ENCODE peak calls at places on chromosomes 4 and X, in six cellular contexts. One of them, this sample, is unnamed.

GRCh38 chrX:10677490-10677889 is 57.1 kb upstream of the MID1 start:
- DNase-seq in SK-N-SH: no peak
- DNase-seq in ovary: no peak
- DNase-seq in tibial nerve: no peak
- DNase-seq in sigmoid colon: peak; percentile 77
- DNase-seq in A549: no peak
- DNase-seq in this sample: no peak

GRCh38 chr4:55184600-55185523 is 59.5 kb upstream of the KDR start:
- DNase-seq in SK-N-SH: no peak
- DNase-seq in ovary: peak; percentile 50
- DNase-seq in tibial nerve: no peak
- DNase-seq in sigmoid colon: no peak
- DNase-seq in A549: no peak
- DNase-seq in this sample: peak; percentile 29

GRCh38 chrX:121987835-121988234 is 940.4 kb downstream of the GLUD2 start:
- DNase-seq in SK-N-SH: no peak
- DNase-seq in ovary: no peak
- DNase-seq in tibial nerve: no peak
- DNase-seq in sigmoid colon: no peak
- DNase-seq in A549: no peak
- DNase-seq in this sample: no peak

GRCh38 chr4:184647391-184648101 is 1.7 kb downstream of the CASP3 start:
- DNase-seq in SK-N-SH: no peak
- DNase-seq in ovary: no peak
- DNase-seq in tibial nerve: no peak
- DNase-seq in sigmoid colon: no peak
- DNase-seq in A549: no peak
- DNase-seq in this sample: no peak

GRCh38 chr4:3767569-3768288 is 1.5 kb downstream of the ADRA2C start:
- DNase-seq in SK-N-SH: peak; percentile 72
- DNase-seq in ovary: no peak
- DNase-seq in tibial nerve: no peak
- DNase-seq in sigmoid colon: no peak
- DNase-seq in A549: no peak
- DNase-seq in this sample: no peak

GRCh38 chr4:157045507-157046127 is 30.3 kb upstream of the GLRB start:
- DNase-seq in SK-N-SH: peak; percentile 53
- DNase-seq in ovary: peak; percentile 16
- DNase-seq in tibial nerve: no peak
- DNase-seq in sigmoid colon: peak; percentile 66
- DNase-seq in A549: peak; percentile 22
- DNase-seq in this sample: no peak

GRCh38 chrX:49995021-49995731 is 72.8 kb downstream of the CLCN5 start:
- DNase-seq in SK-N-SH: no peak
- DNase-seq in ovary: no peak
- DNase-seq in tibial nerve: no peak
- DNase-seq in sigmoid colon: no peak
- DNase-seq in A549: peak; percentile 7
- DNase-seq in this sample: no peak

GRCh38 chr4:24321151-24321550 is 263.2 kb downstream of the DHX15 start:
- DNase-seq in SK-N-SH: no peak
- DNase-seq in ovary: no peak
- DNase-seq in tibial nerve: no peak
- DNase-seq in sigmoid colon: no peak
- DNase-seq in A549: no peak
- DNase-seq in this sample: no peak

GRCh38 chrX:88355252-88355651 is 391.8 kb upstream of the CPXCR1 start:
- DNase-seq in SK-N-SH: no peak
- DNase-seq in ovary: no peak
- DNase-seq in tibial nerve: no peak
- DNase-seq in sigmoid colon: no peak
- DNase-seq in A549: no peak
- DNase-seq in this sample: no peak

GRCh38 chr4:141497627-141498026 is 138.8 kb upstream of the IL15 start:
- DNase-seq in SK-N-SH: no peak
- DNase-seq in ovary: no peak
- DNase-seq in tibial nerve: no peak
- DNase-seq in sigmoid colon: no peak
- DNase-seq in A549: no peak
- DNase-seq in this sample: no peak

GRCh38 chrX:11888421-11888820 is 130.4 kb downstream of the MSL3 start:
- DNase-seq in SK-N-SH: no peak
- DNase-seq in ovary: no peak
- DNase-seq in tibial nerve: no peak
- DNase-seq in sigmoid colon: no peak
- DNase-seq in A549: no peak
- DNase-seq in this sample: no peak

GRCh38 chr4:10006236-10006603 is 15.1 kb downstream of the SLC2A9 start:
- DNase-seq in SK-N-SH: no peak
- DNase-seq in ovary: no peak
- DNase-seq in tibial nerve: no peak
- DNase-seq in sigmoid colon: peak; percentile 69
- DNase-seq in A549: peak; percentile 66
- DNase-seq in this sample: peak; percentile 71

GRCh38 chr4:123588631-123589223 is 192.1 kb downstream of the SPRY1 start:
- DNase-seq in SK-N-SH: no peak
- DNase-seq in ovary: no peak
- DNase-seq in tibial nerve: no peak
- DNase-seq in sigmoid colon: no peak
- DNase-seq in A549: peak; percentile 16
- DNase-seq in this sample: no peak

GRCh38 chrX:129772796-129773431 is 6.8 kb upstream of the SASH3 start:
- DNase-seq in SK-N-SH: no peak
- DNase-seq in ovary: no peak
- DNase-seq in tibial nerve: no peak
- DNase-seq in sigmoid colon: peak; percentile 78
- DNase-seq in A549: no peak
- DNase-seq in this sample: peak; percentile 49

GRCh38 chr4:14669418-14669817 is 332.9 kb upstream of the CPEB2 start:
- DNase-seq in SK-N-SH: no peak
- DNase-seq in ovary: no peak
- DNase-seq in tibial nerve: no peak
- DNase-seq in sigmoid colon: no peak
- DNase-seq in A549: no peak
- DNase-seq in this sample: no peak

GRCh38 chr4:83331959-83332358 is 2.7 kb downstream of the HPSE start:
- DNase-seq in SK-N-SH: no peak
- DNase-seq in ovary: no peak
- DNase-seq in tibial nerve: no peak
- DNase-seq in sigmoid colon: no peak
- DNase-seq in A549: no peak
- DNase-seq in this sample: no peak

GRCh38 chr4:41882622-41883347 is 52.4 kb upstream of the TMEM33 start:
- DNase-seq in SK-N-SH: peak; percentile 90
- DNase-seq in ovary: no peak
- DNase-seq in tibial nerve: no peak
- DNase-seq in sigmoid colon: no peak
- DNase-seq in A549: peak; percentile 78
- DNase-seq in this sample: peak; percentile 42

GRCh38 chr4:61507091-61507490 is 307.0 kb downstream of the ADGRL3 start:
- DNase-seq in SK-N-SH: no peak
- DNase-seq in ovary: no peak
- DNase-seq in tibial nerve: no peak
- DNase-seq in sigmoid colon: no peak
- DNase-seq in A549: no peak
- DNase-seq in this sample: no peak

GRCh38 chr4:80500593-80500992 is 165.1 kb downstream of the CFAP299 start:
- DNase-seq in SK-N-SH: no peak
- DNase-seq in ovary: no peak
- DNase-seq in tibial nerve: no peak
- DNase-seq in sigmoid colon: no peak
- DNase-seq in A549: no peak
- DNase-seq in this sample: no peak

GRCh38 chr4:84847978-84848377 is 118.5 kb downstream of the WDFY3 start:
- DNase-seq in SK-N-SH: no peak
- DNase-seq in ovary: no peak
- DNase-seq in tibial nerve: no peak
- DNase-seq in sigmoid colon: no peak
- DNase-seq in A549: no peak
- DNase-seq in this sample: no peak

GRCh38 chr4:84848432-84848831 is 118.1 kb downstream of the WDFY3 start:
- DNase-seq in SK-N-SH: no peak
- DNase-seq in ovary: no peak
- DNase-seq in tibial nerve: no peak
- DNase-seq in sigmoid colon: no peak
- DNase-seq in A549: no peak
- DNase-seq in this sample: no peak

GRCh38 chr4:84849051-84849640 is 117.3 kb downstream of the WDFY3 start:
- DNase-seq in SK-N-SH: no peak
- DNase-seq in ovary: no peak
- DNase-seq in tibial nerve: no peak
- DNase-seq in sigmoid colon: no peak
- DNase-seq in A549: no peak
- DNase-seq in this sample: no peak

GRCh38 chr4:84855774-84856173 is 110.7 kb downstream of the WDFY3 start:
- DNase-seq in SK-N-SH: no peak
- DNase-seq in ovary: no peak
- DNase-seq in tibial nerve: no peak
- DNase-seq in sigmoid colon: no peak
- DNase-seq in A549: no peak
- DNase-seq in this sample: no peak

DNA sequence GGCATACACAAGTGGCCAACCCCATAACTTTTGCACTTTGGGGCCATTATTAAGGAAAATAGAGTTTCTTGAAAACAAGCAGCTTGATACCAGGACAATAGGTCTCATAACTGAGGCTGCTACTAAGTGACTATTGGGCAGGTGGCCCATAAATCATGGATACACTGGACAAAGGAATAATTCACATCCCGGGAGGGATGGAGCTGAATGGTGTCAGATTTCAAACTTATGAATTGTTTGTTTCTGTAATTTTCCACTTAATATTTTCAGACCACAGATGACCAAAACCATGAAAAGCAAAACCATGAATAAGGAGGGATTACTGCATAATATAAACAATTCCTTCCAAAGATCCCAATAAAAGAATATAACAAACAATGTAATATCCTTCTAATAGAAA is 114.4 kb downstream of the WDFY3 start:
- DNase-seq in SK-N-SH: no peak
- DNase-seq in ovary: no peak
- DNase-seq in tibial nerve: no peak
- DNase-seq in sigmoid colon: no peak
- DNase-seq in A549: no peak
- DNase-seq in this sample: no peak
- TF ChIP-seq EP300 in SK-N-SH: no peak
- TF ChIP-seq EP300 in ovary: no peak
- TF ChIP-seq EP300 in tibial nerve: no peak
- TF ChIP-seq EP300 in sigmoid colon: no peak
- TF ChIP-seq EP300 in A549: no peak
- TF ChIP-seq EP300 in this sample: no peak

DNA sequence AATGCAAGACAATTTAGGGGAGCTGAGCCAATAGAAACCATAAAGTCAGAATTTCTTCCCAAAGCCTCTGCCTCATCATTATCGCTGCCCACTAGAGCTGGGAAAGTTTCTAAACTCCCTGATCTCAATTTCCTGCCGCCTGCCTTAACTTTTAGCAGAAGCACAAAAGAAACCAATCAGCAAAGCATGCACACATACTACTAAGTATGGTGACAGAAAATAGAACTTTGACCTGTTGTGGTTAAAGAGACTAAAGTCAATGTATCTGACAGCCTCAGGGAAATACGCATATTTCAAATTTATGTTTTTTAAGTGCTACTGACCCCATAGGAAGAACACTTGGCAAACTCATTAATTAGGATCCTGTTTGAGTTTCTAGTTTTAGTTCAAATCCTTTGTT is 10.1 kb downstream of the STK26 start:
- DNase-seq in SK-N-SH: no peak
- DNase-seq in ovary: no peak
- DNase-seq in tibial nerve: no peak
- DNase-seq in sigmoid colon: no peak
- DNase-seq in A549: no peak
- DNase-seq in this sample: no peak
- H3K4me1 ChIP-seq in SK-N-SH: peaks cover 2% of the 10 kb centered on the region
- H3K4me1 ChIP-seq in ovary: no peaks in the 10 kb centered on the region
- H3K4me1 ChIP-seq in tibial nerve: no peaks in the 10 kb centered on the region
- H3K4me1 ChIP-seq in sigmoid colon: no peaks in the 10 kb centered on the region
- H3K4me1 ChIP-seq in A549: no peaks in the 10 kb centered on the region
- H3K4me1 ChIP-seq in this sample: no peaks in the 10 kb centered on the region

GRCh38 chr4:98932539-98932938 is 3.6 kb upstream of the EIF4E start:
- DNase-seq in SK-N-SH: no peak
- DNase-seq in ovary: no peak
- DNase-seq in tibial nerve: no peak
- DNase-seq in sigmoid colon: no peak
- DNase-seq in A549: no peak
- DNase-seq in this sample: no peak

GRCh38 chr4:98939446-98939845 is 10.5 kb upstream of the EIF4E start:
- DNase-seq in SK-N-SH: no peak
- DNase-seq in ovary: no peak
- DNase-seq in tibial nerve: no peak
- DNase-seq in sigmoid colon: no peak
- DNase-seq in A549: no peak
- DNase-seq in this sample: no peak

GRCh38 chr4:98937977-98938376 is 9.0 kb upstream of the EIF4E start:
- DNase-seq in SK-N-SH: no peak
- DNase-seq in ovary: no peak
- DNase-seq in tibial nerve: no peak
- DNase-seq in sigmoid colon: no peak
- DNase-seq in A549: no peak
- DNase-seq in this sample: no peak

GRCh38 chr4:98938386-98938785 is 9.5 kb upstream of the EIF4E start:
- DNase-seq in SK-N-SH: no peak
- DNase-seq in ovary: no peak
- DNase-seq in tibial nerve: no peak
- DNase-seq in sigmoid colon: no peak
- DNase-seq in A549: no peak
- DNase-seq in this sample: no peak

GRCh38 chr4:98935633-98936032 is 6.7 kb upstream of the EIF4E start:
- DNase-seq in SK-N-SH: no peak
- DNase-seq in ovary: no peak
- DNase-seq in tibial nerve: no peak
- DNase-seq in sigmoid colon: no peak
- DNase-seq in A549: no peak
- DNase-seq in this sample: no peak
- H3K27ac ChIP-seq in SK-N-SH: no peak overlapping the region
- H3K27ac ChIP-seq in ovary: no peak overlapping the region
- H3K27ac ChIP-seq in tibial nerve: no peak overlapping the region
- H3K27ac ChIP-seq in sigmoid colon: no peak overlapping the region
- H3K27ac ChIP-seq in A549: no peak overlapping the region
- H3K27ac ChIP-seq in this sample: no peak overlapping the region

GRCh38 chr4:103074039-103074438 is 2.5 kb downstream of the SLC9B2 start:
- DNase-seq in SK-N-SH: no peak
- DNase-seq in ovary: no peak
- DNase-seq in tibial nerve: no peak
- DNase-seq in sigmoid colon: no peak
- DNase-seq in A549: no peak
- DNase-seq in this sample: no peak

GRCh38 chr4:103076777-103077347 is 301 bp upstream of the SLC9B2 start:
- DNase-seq in SK-N-SH: peak; percentile 28
- DNase-seq in ovary: no peak
- DNase-seq in tibial nerve: no peak
- DNase-seq in sigmoid colon: no peak
- DNase-seq in A549: no peak
- DNase-seq in this sample: no peak

GRCh38 chr4:103075435-103075893 is 1.1 kb downstream of the SLC9B2 start:
- DNase-seq in SK-N-SH: peak; percentile 26
- DNase-seq in ovary: no peak
- DNase-seq in tibial nerve: no peak
- DNase-seq in sigmoid colon: no peak
- DNase-seq in A549: no peak
- DNase-seq in this sample: no peak

GRCh38 chr4:103074598-103075434 is 1.7 kb downstream of the SLC9B2 start:
- DNase-seq in SK-N-SH: no peak
- DNase-seq in ovary: no peak
- DNase-seq in tibial nerve: no peak
- DNase-seq in sigmoid colon: no peak
- DNase-seq in A549: no peak
- DNase-seq in this sample: no peak

GRCh38 chr4:103075894-103076776 is at the start of gene SLC9B2:
- DNase-seq in SK-N-SH: peak; percentile 80
- DNase-seq in ovary: peak; percentile 65
- DNase-seq in tibial nerve: peak; percentile 26
- DNase-seq in sigmoid colon: peak; percentile 86
- DNase-seq in A549: peak; percentile 19
- DNase-seq in this sample: peak; percentile 59
- TF ChIP-seq EP300 in SK-N-SH: no peak
- TF ChIP-seq EP300 in ovary: no peak
- TF ChIP-seq EP300 in tibial nerve: no peak
- TF ChIP-seq EP300 in sigmoid colon: no peak
- TF ChIP-seq EP300 in A549: no peak
- TF ChIP-seq EP300 in this sample: peak; percentile 4